ENCODE peak calls at places on chromosomes 7 and 10, in ten cellular contexts. One of them, this sample, is unnamed.

GRCh38 chr7:20114463-20114862 is 102.7 kb downstream of the MACC1 start:
- DNase-seq in nephron progenitor cell: no peak
- DNase-seq in keratinocyte: no peak
- DNase-seq in activated naive CD4-positive, alpha-beta T cell: no peak
- DNase-seq in frontal cortex: no peak
- DNase-seq in HT-29: peak; percentile 16
- DNase-seq in neural crest cell: no peak
- DNase-seq in stimulated activated CD8-positive, alpha-beta memory T cell treated with anti-CD3 and anti-CD28 coated beads, Interleukin-12 subunit alpha, Interleukin-12 subunit beta, amount 100 ng/mL, for 4 hours: no peak
- DNase-seq in Right ventricle myocardium superior: no peak
- DNase-seq in GM23248: peak; percentile 47
- DNase-seq in this sample: no peak

GRCh38 chr10:12448729-12449391 is 99.5 kb downstream of the CAMK1D start:
- DNase-seq in stimulated activated CD8-positive, alpha-beta memory T cell treated with anti-CD3 and anti-CD28 coated beads, Interleukin-12 subunit alpha, Interleukin-12 subunit beta, amount 100 ng/mL, for 4 hours: peak; percentile 47
- DNase-seq in Right ventricle myocardium superior: no peak
- DNase-seq in activated naive CD4-positive, alpha-beta T cell: peak; percentile 12
- DNase-seq in neural crest cell: no peak
- DNase-seq in frontal cortex: no peak
- DNase-seq in GM23248: peak; percentile 87
- DNase-seq in keratinocyte: no peak
- DNase-seq in HT-29: peak; percentile 45
- DNase-seq in nephron progenitor cell: no peak
- DNase-seq in this sample: no peak

GRCh38 chr10:122648599-122649428 is 50.8 kb downstream of the C10orf120 start:
- DNase-seq in activated naive CD4-positive, alpha-beta T cell: no peak
- DNase-seq in Right ventricle myocardium superior: peak; percentile 68
- DNase-seq in stimulated activated CD8-positive, alpha-beta memory T cell treated with anti-CD3 and anti-CD28 coated beads, Interleukin-12 subunit alpha, Interleukin-12 subunit beta, amount 100 ng/mL, for 4 hours: no peak
- DNase-seq in nephron progenitor cell: peak; percentile 76
- DNase-seq in keratinocyte: no peak
- DNase-seq in HT-29: peak; percentile 54
- DNase-seq in neural crest cell: peak; percentile 70
- DNase-seq in GM23248: peak; percentile 50
- DNase-seq in frontal cortex: peak; percentile 41
- DNase-seq in this sample: peak; percentile 9

GRCh38 chr7:123871998-123872867 is 27.3 kb downstream of the HYAL4 start:
- DNase-seq in Right ventricle myocardium superior: peak; percentile 40
- DNase-seq in activated naive CD4-positive, alpha-beta T cell: no peak
- DNase-seq in neural crest cell: peak; percentile 35
- DNase-seq in frontal cortex: no peak
- DNase-seq in keratinocyte: no peak
- DNase-seq in GM23248: peak; percentile 50
- DNase-seq in nephron progenitor cell: peak; percentile 33
- DNase-seq in stimulated activated CD8-positive, alpha-beta memory T cell treated with anti-CD3 and anti-CD28 coated beads, Interleukin-12 subunit alpha, Interleukin-12 subunit beta, amount 100 ng/mL, for 4 hours: no peak
- DNase-seq in HT-29: peak; percentile 84
- DNase-seq in this sample: peak; percentile 82

GRCh38 chr7:1325646-1326510 is 93.2 kb downstream of the UNCX start:
- DNase-seq in stimulated activated CD8-positive, alpha-beta memory T cell treated with anti-CD3 and anti-CD28 coated beads, Interleukin-12 subunit alpha, Interleukin-12 subunit beta, amount 100 ng/mL, for 4 hours: no peak
- DNase-seq in activated naive CD4-positive, alpha-beta T cell: no peak
- DNase-seq in keratinocyte: no peak
- DNase-seq in GM23248: no peak
- DNase-seq in neural crest cell: no peak
- DNase-seq in nephron progenitor cell: no peak
- DNase-seq in Right ventricle myocardium superior: peak; percentile 39
- DNase-seq in frontal cortex: no peak
- DNase-seq in HT-29: no peak
- DNase-seq in this sample: no peak

GRCh38 chr7:108480311-108480710 is 24.1 kb upstream of the NRCAM start:
- DNase-seq in neural crest cell: no peak
- DNase-seq in keratinocyte: no peak
- DNase-seq in GM23248: no peak
- DNase-seq in stimulated activated CD8-positive, alpha-beta memory T cell treated with anti-CD3 and anti-CD28 coated beads, Interleukin-12 subunit alpha, Interleukin-12 subunit beta, amount 100 ng/mL, for 4 hours: no peak
- DNase-seq in Right ventricle myocardium superior: no peak
- DNase-seq in HT-29: no peak
- DNase-seq in activated naive CD4-positive, alpha-beta T cell: no peak
- DNase-seq in nephron progenitor cell: no peak
- DNase-seq in frontal cortex: no peak
- DNase-seq in this sample: no peak

GRCh38 chr10:69757206-69757552 is 44.5 kb upstream of the COL13A1 start:
- DNase-seq in HT-29: no peak
- DNase-seq in nephron progenitor cell: no peak
- DNase-seq in activated naive CD4-positive, alpha-beta T cell: no peak
- DNase-seq in frontal cortex: no peak
- DNase-seq in neural crest cell: no peak
- DNase-seq in Right ventricle myocardium superior: no peak
- DNase-seq in stimulated activated CD8-positive, alpha-beta memory T cell treated with anti-CD3 and anti-CD28 coated beads, Interleukin-12 subunit alpha, Interleukin-12 subunit beta, amount 100 ng/mL, for 4 hours: no peak
- DNase-seq in keratinocyte: no peak
- DNase-seq in GM23248: no peak
- DNase-seq in this sample: no peak

GRCh38 chr10:75788394-75789205 is 357.2 kb downstream of the LRMDA start:
- DNase-seq in neural crest cell: no peak
- DNase-seq in frontal cortex: no peak
- DNase-seq in nephron progenitor cell: no peak
- DNase-seq in Right ventricle myocardium superior: no peak
- DNase-seq in keratinocyte: no peak
- DNase-seq in stimulated activated CD8-positive, alpha-beta memory T cell treated with anti-CD3 and anti-CD28 coated beads, Interleukin-12 subunit alpha, Interleukin-12 subunit beta, amount 100 ng/mL, for 4 hours: no peak
- DNase-seq in GM23248: peak; percentile 66
- DNase-seq in HT-29: peak; percentile 7
- DNase-seq in activated naive CD4-positive, alpha-beta T cell: no peak
- DNase-seq in this sample: no peak

GRCh38 chr10:85608706-85609105 is 757.9 kb downstream of the GRID1 start:
- DNase-seq in nephron progenitor cell: no peak
- DNase-seq in stimulated activated CD8-positive, alpha-beta memory T cell treated with anti-CD3 and anti-CD28 coated beads, Interleukin-12 subunit alpha, Interleukin-12 subunit beta, amount 100 ng/mL, for 4 hours: no peak
- DNase-seq in GM23248: no peak
- DNase-seq in neural crest cell: no peak
- DNase-seq in Right ventricle myocardium superior: no peak
- DNase-seq in HT-29: no peak
- DNase-seq in frontal cortex: no peak
- DNase-seq in activated naive CD4-positive, alpha-beta T cell: no peak
- DNase-seq in keratinocyte: no peak
- DNase-seq in this sample: no peak

GRCh38 chr7:117325836-117326235 is 3.0 kb upstream of the WNT2 start:
- DNase-seq in Right ventricle myocardium superior: no peak
- DNase-seq in GM23248: peak; percentile 31
- DNase-seq in HT-29: no peak
- DNase-seq in activated naive CD4-positive, alpha-beta T cell: no peak
- DNase-seq in keratinocyte: no peak
- DNase-seq in neural crest cell: no peak
- DNase-seq in nephron progenitor cell: no peak
- DNase-seq in stimulated activated CD8-positive, alpha-beta memory T cell treated with anti-CD3 and anti-CD28 coated beads, Interleukin-12 subunit alpha, Interleukin-12 subunit beta, amount 100 ng/mL, for 4 hours: no peak
- DNase-seq in frontal cortex: no peak
- DNase-seq in this sample: no peak

GRCh38 chr10:102631525-102632393 is 12.5 kb upstream of the TRIM8 start:
- DNase-seq in nephron progenitor cell: no peak
- DNase-seq in stimulated activated CD8-positive, alpha-beta memory T cell treated with anti-CD3 and anti-CD28 coated beads, Interleukin-12 subunit alpha, Interleukin-12 subunit beta, amount 100 ng/mL, for 4 hours: no peak
- DNase-seq in frontal cortex: no peak
- DNase-seq in GM23248: no peak
- DNase-seq in neural crest cell: no peak
- DNase-seq in keratinocyte: no peak
- DNase-seq in Right ventricle myocardium superior: peak; percentile 37
- DNase-seq in HT-29: no peak
- DNase-seq in activated naive CD4-positive, alpha-beta T cell: no peak
- DNase-seq in this sample: no peak

GRCh38 chr10:13404305-13404759 is 56.2 kb upstream of the SEPHS1 start:
- DNase-seq in frontal cortex: no peak
- DNase-seq in neural crest cell: no peak
- DNase-seq in HT-29: no peak
- DNase-seq in keratinocyte: no peak
- DNase-seq in nephron progenitor cell: no peak
- DNase-seq in GM23248: no peak
- DNase-seq in Right ventricle myocardium superior: no peak
- DNase-seq in stimulated activated CD8-positive, alpha-beta memory T cell treated with anti-CD3 and anti-CD28 coated beads, Interleukin-12 subunit alpha, Interleukin-12 subunit beta, amount 100 ng/mL, for 4 hours: no peak
- DNase-seq in activated naive CD4-positive, alpha-beta T cell: no peak
- DNase-seq in this sample: no peak

GRCh38 chr7:47485640-47486435 is 96.1 kb downstream of the TNS3 start:
- DNase-seq in stimulated activated CD8-positive, alpha-beta memory T cell treated with anti-CD3 and anti-CD28 coated beads, Interleukin-12 subunit alpha, Interleukin-12 subunit beta, amount 100 ng/mL, for 4 hours: no peak
- DNase-seq in frontal cortex: no peak
- DNase-seq in nephron progenitor cell: no peak
- DNase-seq in neural crest cell: no peak
- DNase-seq in HT-29: peak; percentile 97
- DNase-seq in GM23248: peak; percentile 19
- DNase-seq in keratinocyte: no peak
- DNase-seq in Right ventricle myocardium superior: no peak
- DNase-seq in activated naive CD4-positive, alpha-beta T cell: no peak
- DNase-seq in this sample: peak; percentile 70

GRCh38 chr7:80385512-80385911 is 126.4 kb downstream of the GNAT3 start:
- DNase-seq in GM23248: no peak
- DNase-seq in activated naive CD4-positive, alpha-beta T cell: no peak
- DNase-seq in HT-29: peak; percentile 41
- DNase-seq in neural crest cell: no peak
- DNase-seq in keratinocyte: no peak
- DNase-seq in frontal cortex: no peak
- DNase-seq in stimulated activated CD8-positive, alpha-beta memory T cell treated with anti-CD3 and anti-CD28 coated beads, Interleukin-12 subunit alpha, Interleukin-12 subunit beta, amount 100 ng/mL, for 4 hours: no peak
- DNase-seq in Right ventricle myocardium superior: no peak
- DNase-seq in nephron progenitor cell: no peak
- DNase-seq in this sample: peak; percentile 30

GRCh38 chr10:91354686-91355085 is 55.5 kb upstream of the HECTD2 start:
- DNase-seq in nephron progenitor cell: no peak
- DNase-seq in GM23248: no peak
- DNase-seq in stimulated activated CD8-positive, alpha-beta memory T cell treated with anti-CD3 and anti-CD28 coated beads, Interleukin-12 subunit alpha, Interleukin-12 subunit beta, amount 100 ng/mL, for 4 hours: no peak
- DNase-seq in activated naive CD4-positive, alpha-beta T cell: no peak
- DNase-seq in neural crest cell: no peak
- DNase-seq in HT-29: no peak
- DNase-seq in keratinocyte: no peak
- DNase-seq in frontal cortex: no peak
- DNase-seq in Right ventricle myocardium superior: no peak
- DNase-seq in this sample: no peak

GRCh38 chr7:107122483-107122882 is 46.3 kb upstream of the HBP1 start:
- DNase-seq in stimulated activated CD8-positive, alpha-beta memory T cell treated with anti-CD3 and anti-CD28 coated beads, Interleukin-12 subunit alpha, Interleukin-12 subunit beta, amount 100 ng/mL, for 4 hours: no peak
- DNase-seq in activated naive CD4-positive, alpha-beta T cell: no peak
- DNase-seq in GM23248: peak; percentile 29
- DNase-seq in HT-29: no peak
- DNase-seq in neural crest cell: no peak
- DNase-seq in keratinocyte: no peak
- DNase-seq in nephron progenitor cell: no peak
- DNase-seq in frontal cortex: no peak
- DNase-seq in Right ventricle myocardium superior: no peak
- DNase-seq in this sample: no peak

GRCh38 chr7:6530626-6531491 is 20.4 kb downstream of the GRID2IP start:
- DNase-seq in nephron progenitor cell: peak; percentile 86
- DNase-seq in GM23248: no peak
- DNase-seq in Right ventricle myocardium superior: no peak
- DNase-seq in HT-29: no peak
- DNase-seq in neural crest cell: no peak
- DNase-seq in stimulated activated CD8-positive, alpha-beta memory T cell treated with anti-CD3 and anti-CD28 coated beads, Interleukin-12 subunit alpha, Interleukin-12 subunit beta, amount 100 ng/mL, for 4 hours: peak; percentile 63
- DNase-seq in keratinocyte: no peak
- DNase-seq in activated naive CD4-positive, alpha-beta T cell: peak; percentile 29
- DNase-seq in frontal cortex: no peak
- DNase-seq in this sample: no peak

GRCh38 chr7:150428671-150429451 is 21.6 kb upstream of the GIMAP8 start:
- DNase-seq in activated naive CD4-positive, alpha-beta T cell: no peak
- DNase-seq in GM23248: peak; percentile 97
- DNase-seq in nephron progenitor cell: no peak
- DNase-seq in neural crest cell: no peak
- DNase-seq in frontal cortex: no peak
- DNase-seq in HT-29: peak; percentile 33
- DNase-seq in Right ventricle myocardium superior: no peak
- DNase-seq in keratinocyte: no peak
- DNase-seq in stimulated activated CD8-positive, alpha-beta memory T cell treated with anti-CD3 and anti-CD28 coated beads, Interleukin-12 subunit alpha, Interleukin-12 subunit beta, amount 100 ng/mL, for 4 hours: no peak
- DNase-seq in this sample: peak; percentile 82

GRCh38 chr10:75428434-75429158 is 2.8 kb upstream of the LRMDA start:
- DNase-seq in stimulated activated CD8-positive, alpha-beta memory T cell treated with anti-CD3 and anti-CD28 coated beads, Interleukin-12 subunit alpha, Interleukin-12 subunit beta, amount 100 ng/mL, for 4 hours: no peak
- DNase-seq in keratinocyte: no peak
- DNase-seq in neural crest cell: no peak
- DNase-seq in GM23248: peak; percentile 56
- DNase-seq in Right ventricle myocardium superior: no peak
- DNase-seq in HT-29: no peak
- DNase-seq in nephron progenitor cell: no peak
- DNase-seq in activated naive CD4-positive, alpha-beta T cell: no peak
- DNase-seq in frontal cortex: no peak
- DNase-seq in this sample: no peak

GRCh38 chr7:2437136-2437535 is 33.7 kb downstream of the CHST12 start:
- DNase-seq in GM23248: no peak
- DNase-seq in nephron progenitor cell: no peak
- DNase-seq in stimulated activated CD8-positive, alpha-beta memory T cell treated with anti-CD3 and anti-CD28 coated beads, Interleukin-12 subunit alpha, Interleukin-12 subunit beta, amount 100 ng/mL, for 4 hours: no peak
- DNase-seq in HT-29: peak; percentile 81
- DNase-seq in Right ventricle myocardium superior: peak; percentile 31
- DNase-seq in neural crest cell: no peak
- DNase-seq in frontal cortex: peak; percentile 17
- DNase-seq in activated naive CD4-positive, alpha-beta T cell: no peak
- DNase-seq in keratinocyte: no peak
- DNase-seq in this sample: no peak

GRCh38 chr10:29229258-29229705 is 59.6 kb upstream of the LYZL1 start:
- DNase-seq in frontal cortex: no peak
- DNase-seq in activated naive CD4-positive, alpha-beta T cell: no peak
- DNase-seq in GM23248: no peak
- DNase-seq in Right ventricle myocardium superior: no peak
- DNase-seq in nephron progenitor cell: no peak
- DNase-seq in neural crest cell: no peak
- DNase-seq in stimulated activated CD8-positive, alpha-beta memory T cell treated with anti-CD3 and anti-CD28 coated beads, Interleukin-12 subunit alpha, Interleukin-12 subunit beta, amount 100 ng/mL, for 4 hours: no peak
- DNase-seq in HT-29: no peak
- DNase-seq in keratinocyte: no peak
- DNase-seq in this sample: no peak

GRCh38 chr10:114816308-114816707 is 5.3 kb upstream of the FHIP2A start:
- DNase-seq in HT-29: no peak
- DNase-seq in keratinocyte: no peak
- DNase-seq in activated naive CD4-positive, alpha-beta T cell: no peak
- DNase-seq in Right ventricle myocardium superior: no peak
- DNase-seq in nephron progenitor cell: no peak
- DNase-seq in frontal cortex: no peak
- DNase-seq in neural crest cell: no peak
- DNase-seq in stimulated activated CD8-positive, alpha-beta memory T cell treated with anti-CD3 and anti-CD28 coated beads, Interleukin-12 subunit alpha, Interleukin-12 subunit beta, amount 100 ng/mL, for 4 hours: no peak
- DNase-seq in GM23248: no peak
- DNase-seq in this sample: no peak

GRCh38 chr10:97765201-97765600 is 6.6 kb downstream of the SFRP5 start:
- DNase-seq in frontal cortex: no peak
- DNase-seq in keratinocyte: no peak
- DNase-seq in Right ventricle myocardium superior: no peak
- DNase-seq in stimulated activated CD8-positive, alpha-beta memory T cell treated with anti-CD3 and anti-CD28 coated beads, Interleukin-12 subunit alpha, Interleukin-12 subunit beta, amount 100 ng/mL, for 4 hours: no peak
- DNase-seq in GM23248: no peak
- DNase-seq in HT-29: no peak
- DNase-seq in nephron progenitor cell: no peak
- DNase-seq in activated naive CD4-positive, alpha-beta T cell: no peak
- DNase-seq in neural crest cell: no peak
- DNase-seq in this sample: no peak

GRCh38 chr7:7271094-7271874 is 88.9 kb downstream of the C1GALT1 start:
- DNase-seq in keratinocyte: no peak
- DNase-seq in stimulated activated CD8-positive, alpha-beta memory T cell treated with anti-CD3 and anti-CD28 coated beads, Interleukin-12 subunit alpha, Interleukin-12 subunit beta, amount 100 ng/mL, for 4 hours: no peak
- DNase-seq in Right ventricle myocardium superior: no peak
- DNase-seq in GM23248: no peak
- DNase-seq in frontal cortex: no peak
- DNase-seq in nephron progenitor cell: no peak
- DNase-seq in HT-29: peak; percentile 91
- DNase-seq in activated naive CD4-positive, alpha-beta T cell: no peak
- DNase-seq in neural crest cell: no peak
- DNase-seq in this sample: no peak

GRCh38 chr10:79409038-79410035 is 36.1 kb downstream of the ZCCHC24 start:
- DNase-seq in frontal cortex: peak; percentile 69
- DNase-seq in activated naive CD4-positive, alpha-beta T cell: no peak
- DNase-seq in Right ventricle myocardium superior: peak; percentile 46
- DNase-seq in nephron progenitor cell: no peak
- DNase-seq in stimulated activated CD8-positive, alpha-beta memory T cell treated with anti-CD3 and anti-CD28 coated beads, Interleukin-12 subunit alpha, Interleukin-12 subunit beta, amount 100 ng/mL, for 4 hours: no peak
- DNase-seq in HT-29: no peak
- DNase-seq in GM23248: no peak
- DNase-seq in keratinocyte: no peak
- DNase-seq in neural crest cell: peak; percentile 53
- DNase-seq in this sample: no peak

GRCh38 chr10:59830601-59831259 is 75.6 kb downstream of the CCDC6 start:
- DNase-seq in stimulated activated CD8-positive, alpha-beta memory T cell treated with anti-CD3 and anti-CD28 coated beads, Interleukin-12 subunit alpha, Interleukin-12 subunit beta, amount 100 ng/mL, for 4 hours: no peak
- DNase-seq in nephron progenitor cell: peak; percentile 53
- DNase-seq in GM23248: peak; percentile 70
- DNase-seq in keratinocyte: no peak
- DNase-seq in activated naive CD4-positive, alpha-beta T cell: no peak
- DNase-seq in Right ventricle myocardium superior: no peak
- DNase-seq in frontal cortex: peak; percentile 13
- DNase-seq in neural crest cell: peak; percentile 55
- DNase-seq in HT-29: peak; percentile 74
- DNase-seq in this sample: peak; percentile 34

GRCh38 chr10:61051356-61051755 is 107.4 kb upstream of the RHOBTB1 start:
- DNase-seq in stimulated activated CD8-positive, alpha-beta memory T cell treated with anti-CD3 and anti-CD28 coated beads, Interleukin-12 subunit alpha, Interleukin-12 subunit beta, amount 100 ng/mL, for 4 hours: no peak
- DNase-seq in Right ventricle myocardium superior: no peak
- DNase-seq in HT-29: no peak
- DNase-seq in frontal cortex: no peak
- DNase-seq in keratinocyte: no peak
- DNase-seq in nephron progenitor cell: no peak
- DNase-seq in GM23248: no peak
- DNase-seq in activated naive CD4-positive, alpha-beta T cell: no peak
- DNase-seq in neural crest cell: no peak
- DNase-seq in this sample: no peak

GRCh38 chr10:112379635-112380296 is 5.8 kb downstream of the ACSL5 start:
- DNase-seq in frontal cortex: no peak
- DNase-seq in activated naive CD4-positive, alpha-beta T cell: no peak
- DNase-seq in HT-29: peak; percentile 37
- DNase-seq in GM23248: peak; percentile 43
- DNase-seq in nephron progenitor cell: no peak
- DNase-seq in Right ventricle myocardium superior: no peak
- DNase-seq in neural crest cell: no peak
- DNase-seq in keratinocyte: no peak
- DNase-seq in stimulated activated CD8-positive, alpha-beta memory T cell treated with anti-CD3 and anti-CD28 coated beads, Interleukin-12 subunit alpha, Interleukin-12 subunit beta, amount 100 ng/mL, for 4 hours: no peak
- DNase-seq in this sample: no peak